ENCODE peak calls at places on chromosomes 6 and 20, in five cellular contexts. A, V, L, Q and X are unnamed samples.

GRCh38 chr20:63284544-63284949 is 8.4 kb upstream of the COL20A1 start:
- DNase-seq in Q (no peak), A (no peak), V (no peak), L (no peak), X (no peak)

GRCh38 chr6:145836170-145836569 is 21.6 kb upstream of the FBXO30 start:
- DNase-seq in Q (no peak), A (no peak), L (no peak), V (no peak), X (no peak)

GRCh38 chr20:41222703-41223102 is 85.4 kb downstream of the PLCG1 start:
- DNase-seq in Q (no peak), V (no peak), L (no peak), A (no peak), X (no peak)

GRCh38 chr20:13220194-13220856 is 749 bp upstream of the ISM1 start:
- DNase-seq in A (no peak), L (no peak), Q (peak), V (peak), X (peak)

GRCh38 chr6:53813096-53813495 is 18.3 kb downstream of the LRRC1 start:
- DNase-seq in Q (no peak), A (no peak), V (no peak), L (peak), X (no peak)

GRCh38 chr20:38246357-38247165 is 14.0 kb downstream of the KIAA1755 start:
- DNase-seq in A (no peak), L (no peak), V (no peak), Q (no peak), X (no peak)

GRCh38 chr20:46894971-46895905 is 595 bp downstream of the EYA2 start:
- DNase-seq in L (peak), V (peak), Q (no peak), A (no peak), X (no peak)

GRCh38 chr6:6686748-6687601 is 98.5 kb downstream of the LY86 start:
- DNase-seq in A (no peak), L (peak), Q (peak), V (peak), X (no peak)

GRCh38 chr6:79605968-79606764 is 25.0 kb upstream of the SH3BGRL2 start:
- DNase-seq in Q (no peak), V (no peak), L (no peak), A (no peak), X (no peak)

GRCh38 chr20:63042448-63043071 is 35.8 kb upstream of the BHLHE23 start:
- DNase-seq in L (no peak), V (no peak), Q (no peak), A (no peak), X (no peak)

GRCh38 chr6:158715330-158716311 is 65.8 kb downstream of the SYTL3 start:
- DNase-seq in Q (no peak), A (no peak), V (no peak), L (peak), X (no peak)

GRCh38 chr6:39808934-39809333 is 16.8 kb downstream of the DAAM2 start:
- DNase-seq in V (no peak), A (no peak), Q (no peak), L (no peak), X (peak)

GRCh38 chr6:27669278-27669797 is 196.4 kb upstream of the ZNF184 start:
- DNase-seq in L (no peak), A (no peak), V (no peak), Q (peak), X (no peak)

GRCh38 chr20:11796041-11796440 is 121.7 kb upstream of the BTBD3 start:
- DNase-seq in A (no peak), L (no peak), Q (no peak), V (no peak), X (no peak)

GRCh38 chr20:4916991-4917881 is 84.1 kb downstream of the SLC23A2 start:
- DNase-seq in L (no peak), V (no peak), Q (no peak), A (no peak), X (peak)